ENCODE peak calls at places on chromosome X, in ten cellular contexts. T is choroid plexus epithelial cell, A is thoracic aorta, W is A549, I is heart right ventricle, X is pancreas, U is right lobe of liver, C is mammary epithelial cell, J is fibroblast of pulmonary artery, E is WERI-Rb-1. O is an unnamed sample.

GRCh38 chrX:49001521-49002090 is 458 bp downstream of the GRIPAP1 start:
- DNase-seq in T (peak; percentile 41), A (no peak), W (peak; percentile 50), I (no peak), X (no peak), U (no peak), C (peak; percentile 52), J (peak; percentile 47), E (peak; percentile 55), O (no peak)

GRCh38 chrX:77962068-77962902 is 7.2 kb downstream of the PGAM4 start:
- DNase-seq in T (peak; percentile 29), A (no peak), W (no peak), I (no peak), X (no peak), U (no peak), C (no peak), J (peak; percentile 24), E (no peak), O (no peak)

GRCh38 chrX:44462851-44463250 is 79.8 kb downstream of the FUNDC1 start:
- DNase-seq in T (peak; percentile 10), A (no peak), W (no peak), I (no peak), X (no peak), U (no peak), C (no peak), J (peak; percentile 15), E (no peak), O (no peak)

GRCh38 chrX:95055991-95056390 is 1382.0 kb downstream of the FAM133A start:
- DNase-seq in T (no peak), A (no peak), W (no peak), I (no peak), X (no peak), U (no peak), C (no peak), J (no peak), E (no peak), O (no peak)

GRCh38 chrX:41686788-41687187 is 2.0 kb upstream of the GPR34 start:
- DNase-seq in T (no peak), A (no peak), W (no peak), I (no peak), X (no peak), U (no peak), C (no peak), J (no peak), E (no peak), O (no peak)

GRCh38 chrX:13090261-13091110 is 46.1 kb upstream of the FAM9C start:
- DNase-seq in T (peak; percentile 83), A (no peak), W (no peak), I (no peak), X (no peak), U (no peak), C (no peak), J (peak; percentile 51), E (no peak), O (no peak)

GRCh38 chrX:105502336-105502735 is 281.8 kb upstream of the TEX13A start:
- DNase-seq in T (peak; percentile 59), A (no peak), W (no peak), I (no peak), X (no peak), U (no peak), C (peak; percentile 23), J (no peak), E (no peak), O (no peak)

GRCh38 chrX:20037182-20037581 is 46.3 kb upstream of the BCLAF3 start:
- DNase-seq in T (no peak), A (no peak), W (no peak), I (no peak), X (no peak), U (no peak), C (no peak), J (no peak), E (no peak), O (no peak)

GRCh38 chrX:148448686-148449085 is 51.7 kb upstream of the AFF2 start:
- DNase-seq in T (no peak), A (no peak), W (no peak), I (no peak), X (no peak), U (no peak), C (no peak), J (no peak), E (no peak), O (no peak)

GRCh38 chrX:36983831-36984230 is 24.3 kb upstream of the FAM47C start:
- DNase-seq in T (no peak), A (no peak), W (no peak), I (no peak), X (no peak), U (no peak), C (no peak), J (no peak), E (no peak), O (no peak)

DNA sequence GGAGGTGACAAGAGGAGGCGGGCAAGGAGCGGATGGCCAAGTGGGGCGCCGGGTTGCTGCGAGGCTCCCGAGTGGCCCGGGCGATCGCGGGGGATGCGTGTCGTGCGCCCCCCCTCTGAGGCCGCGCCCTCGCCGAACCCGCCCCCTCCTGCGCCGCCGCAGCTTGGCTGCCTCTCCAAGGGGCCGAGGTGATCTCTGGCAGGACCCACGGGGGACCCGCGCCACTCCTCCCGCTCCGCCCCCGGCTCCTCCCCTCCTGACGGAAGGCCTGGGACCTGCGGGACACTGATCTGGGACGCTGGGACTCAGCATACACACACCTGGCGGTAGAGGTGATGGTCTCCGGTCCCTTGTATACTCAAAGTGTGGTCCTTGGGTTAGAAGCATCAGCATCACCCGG is 21.9 kb upstream of the FAM47C start:
- DNase-seq in T (no peak), A (no peak), W (no peak), I (no peak), X (no peak), U (no peak), C (no peak), J (no peak), E (no peak), O (no peak)
- H3K4me3 ChIP-seq in T (no peak overlapping the region), A (peak overlapping the region; percentile 65), W (no peak overlapping the region), I (no peak overlapping the region), X (no peak overlapping the region), U (no peak overlapping the region), C (no peak overlapping the region), J (no peak overlapping the region), E (peak overlapping the region; percentile 35), O (no peak overlapping the region)

GRCh38 chrX:2712428-2712827 is 21.3 kb downstream of the CD99 start:
- DNase-seq in T (no peak), A (no peak), W (no peak), I (no peak), X (no peak), U (no peak), C (no peak), J (no peak), E (no peak), O (no peak)
- TF ChIP-seq CTCF in T (no peak), A (no peak), W (no peak), I (no peak), X (no peak), U (no peak), C (no peak), J (no peak), E (no peak), O (no peak)

GRCh38 chrX:130086414-130087207 is 23.7 kb downstream of the ELF4 start:
- DNase-seq in T (no peak), A (no peak), W (no peak), I (no peak), X (no peak), U (no peak), C (no peak), J (no peak), E (peak; percentile 55), O (no peak)

GRCh38 chrX:130083656-130084382 is 26.5 kb downstream of the ELF4 start:
- DNase-seq in T (no peak), A (no peak), W (no peak), I (no peak), X (no peak), U (no peak), C (no peak), J (no peak), E (no peak), O (no peak)

GRCh38 chrX:130084651-130085237 is 25.6 kb downstream of the ELF4 start:
- DNase-seq in T (no peak), A (no peak), W (no peak), I (no peak), X (no peak), U (no peak), C (no peak), J (no peak), E (no peak), O (no peak)

GRCh38 chrX:130083107-130083490 is 27.2 kb downstream of the ELF4 start:
- DNase-seq in T (no peak), A (no peak), W (no peak), I (no peak), X (no peak), U (no peak), C (no peak), J (no peak), E (no peak), O (no peak)

GRCh38 chrX:130085551-130085986 is 24.7 kb downstream of the ELF4 start:
- DNase-seq in T (no peak), A (no peak), W (no peak), I (no peak), X (no peak), U (no peak), C (no peak), J (peak; percentile 43), E (no peak), O (no peak)
- H3K4me3 ChIP-seq in T (no peak overlapping the region), A (no peak overlapping the region), W (no peak overlapping the region), I (no peak overlapping the region), X (no peak overlapping the region), U (no peak overlapping the region), C (no peak overlapping the region), J (no peak overlapping the region), E (no peak overlapping the region), O (no peak overlapping the region)

GRCh38 chrX:10231461-10231860 is 74.7 kb downstream of the CLCN4 start:
- DNase-seq in T (no peak), A (no peak), W (no peak), I (no peak), X (no peak), U (no peak), C (peak; percentile 12), J (no peak), E (no peak), O (no peak)

GRCh38 chrX:10235851-10236250 is 79.1 kb downstream of the CLCN4 start:
- DNase-seq in T (peak; percentile 70), A (no peak), W (no peak), I (no peak), X (no peak), U (no peak), C (no peak), J (peak; percentile 32), E (no peak), O (peak; percentile 35)

GRCh38 chrX:10233696-10234095 is 76.9 kb downstream of the CLCN4 start:
- DNase-seq in T (peak; percentile 36), A (no peak), W (no peak), I (no peak), X (no peak), U (no peak), C (no peak), J (no peak), E (no peak), O (no peak)

GRCh38 chrX:10230222-10230621 is 73.4 kb downstream of the CLCN4 start:
- DNase-seq in T (no peak), A (no peak), W (no peak), I (no peak), X (no peak), U (no peak), C (no peak), J (no peak), E (no peak), O (no peak)

DNA sequence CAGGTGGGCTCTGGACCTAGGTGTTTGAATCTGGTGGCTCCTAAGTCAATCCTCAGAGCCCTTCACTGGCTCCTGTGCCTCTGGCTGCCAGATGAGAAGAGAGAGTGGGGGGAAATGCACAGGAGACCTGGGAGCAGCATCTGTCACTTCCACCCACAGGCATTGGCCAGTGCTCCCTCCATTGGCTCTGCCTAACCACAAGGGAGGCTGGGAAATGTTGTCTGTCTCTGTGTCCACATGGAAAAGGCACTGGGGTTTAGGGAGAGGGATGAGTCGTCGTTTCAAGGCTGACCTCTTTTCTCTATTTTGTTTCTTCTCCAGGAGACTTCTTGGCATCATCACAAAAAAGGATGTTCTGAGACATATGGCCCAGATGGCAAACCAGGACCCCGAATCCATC is 76.4 kb downstream of the CLCN4 start:
- DNase-seq in T (peak; percentile 8), A (no peak), W (peak; percentile 11), I (no peak), X (no peak), U (no peak), C (no peak), J (no peak), E (no peak), O (no peak)
- TF ChIP-seq CTCF in T (no peak), A (no peak), W (no peak), I (no peak), X (no peak), U (no peak), C (no peak), J (no peak), E (no peak), O (no peak)